ENCODE peak calls at places on chromosomes 11 and 22, in four cellular contexts. B is H1, C is trophoblast cell, H is mesenchymal stem cell. W is an unnamed sample.

GRCh38 chr22:37310075-37310606 is 27.8 kb downstream of the CYTH4 start:
- DNase-seq in C (no peak), H (no peak), B (no peak), W (no peak)

GRCh38 chr11:102012946-102013345 is 34.3 kb upstream of the CFAP300 start:
- DNase-seq in C (peak; percentile 48), B (no peak), H (peak; percentile 47), W (no peak)

GRCh38 chr22:27641049-27641790 is 160.3 kb downstream of the MN1 start:
- DNase-seq in H (peak; percentile 51), C (no peak), B (no peak), W (no peak)

GRCh38 chr22:22384668-22385244 is 123.8 kb downstream of the ZNF280B start:
- DNase-seq in H (no peak), C (no peak), B (no peak), W (no peak)

GRCh38 chr11:70540196-70540595 is 141.9 kb downstream of the CTTN start:
- DNase-seq in H (no peak), C (no peak), B (no peak), W (no peak)

GRCh38 chr11:124829986-124830385 is 29.8 kb upstream of the MSANTD2 start:
- DNase-seq in H (no peak), C (no peak), B (no peak), W (no peak)

GRCh38 chr22:44724416-44724815 is 22.4 kb downstream of the PRR5 start:
- DNase-seq in B (no peak), C (no peak), H (no peak), W (no peak)

GRCh38 chr11:73374130-73374529 is 2.1 kb upstream of the RELT start:
- DNase-seq in H (peak; percentile 50), C (peak; percentile 34), B (no peak), W (no peak)

GRCh38 chr11:2837096-2837601 is 48.4 kb downstream of the CDKN1C start:
- DNase-seq in B (no peak), C (peak; percentile 75), H (peak; percentile 81), W (peak; percentile 50)

GRCh38 chr22:40247976-40248375 is 70.3 kb downstream of the TNRC6B start:
- DNase-seq in C (no peak), H (no peak), B (no peak), W (no peak)

GRCh38 chr11:127451852-127452251 is 451.3 kb upstream of the KIRREL3 start:
- DNase-seq in C (no peak), B (no peak), H (no peak), W (no peak)

GRCh38 chr11:78170413-78170812 is 18.0 kb downstream of the KCTD21 start:
- DNase-seq in H (no peak), B (no peak), C (no peak), W (no peak)

GRCh38 chr22:48405741-48406140 is 1421.9 kb downstream of the BRD1 start:
- DNase-seq in C (no peak), B (no peak), H (no peak), W (no peak)

GRCh38 chr11:122910775-122911174 is 28.2 kb downstream of the JHY start:
- DNase-seq in H (peak; percentile 28), C (no peak), B (no peak), W (no peak)

GRCh38 chr22:20316217-20316843 is 3.5 kb downstream of the DGCR6L start:
- DNase-seq in H (no peak), C (no peak), B (no peak), W (no peak)

GRCh38 chr11:70471254-70471653 is 72.9 kb downstream of the CTTN start:
- DNase-seq in C (no peak), H (peak; percentile 30), B (peak; percentile 41), W (peak; percentile 32)

GRCh38 chr11:130897262-130898182 is 18.8 kb downstream of the SNX19 start:
- DNase-seq in C (no peak), H (no peak), B (no peak), W (no peak)

GRCh38 chr11:28697920-28698827 is 590.0 kb downstream of the METTL15 start:
- DNase-seq in C (peak; percentile 8), H (peak; percentile 46), B (peak; percentile 60), W (peak; percentile 81)

GRCh38 chr11:121716060-121716459 is 263.3 kb upstream of the SORL1-AS1 start:
- DNase-seq in H (no peak), B (no peak), C (no peak), W (no peak)

GRCh38 chr11:17537261-17537660 is 7.0 kb downstream of the USH1C start:
- DNase-seq in H (no peak), B (no peak), C (no peak), W (no peak)

DNA sequence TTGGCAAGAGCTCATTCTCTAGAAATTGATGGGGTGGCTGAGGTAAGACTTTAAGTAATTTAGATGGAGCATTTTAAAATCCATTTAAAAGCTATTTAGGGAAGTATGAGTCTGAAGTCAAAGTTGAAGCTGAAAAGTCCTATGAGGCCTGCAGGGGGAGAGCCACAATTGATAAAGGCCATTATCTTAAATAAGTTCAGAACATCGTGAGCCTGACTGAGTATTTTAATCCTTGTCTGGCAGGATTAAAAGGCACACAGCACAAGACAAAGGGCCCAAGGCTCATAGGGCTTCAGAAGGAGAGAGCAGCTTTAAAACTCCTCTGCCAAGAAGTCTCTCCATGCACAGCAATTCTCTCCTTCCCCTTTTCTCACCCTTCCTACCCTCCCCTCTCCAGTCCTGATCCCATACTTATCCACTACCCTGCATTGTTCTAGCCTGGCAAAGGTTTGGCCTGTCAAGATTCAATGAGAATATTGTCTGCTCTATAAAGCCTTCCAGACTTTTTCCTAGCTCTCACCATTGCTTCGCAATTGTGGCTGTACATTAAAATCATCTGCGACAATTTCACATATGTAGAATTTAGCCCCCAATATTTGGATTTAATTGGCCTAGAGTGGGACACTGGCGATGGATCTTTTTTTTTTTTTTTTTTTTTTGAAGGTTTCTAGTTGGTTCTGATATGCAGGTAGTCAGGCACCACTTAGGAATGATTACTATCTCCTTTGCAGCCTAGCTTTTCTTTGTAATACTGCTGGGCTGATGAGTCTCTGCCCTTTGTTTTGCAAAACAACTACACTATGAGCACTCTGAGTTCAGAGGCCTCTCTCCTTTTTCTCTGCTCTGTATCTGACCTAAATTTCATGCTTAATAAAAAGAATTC is 1312.8 kb downstream of the FAM181B start:
- DNase-seq in H (no peak), C (no peak), B (peak; percentile 17), W (peak; percentile 15)
- H3K4me3 ChIP-seq in H (no peak overlapping the region), C (no peak overlapping the region), B (no peak overlapping the region), W (no peak overlapping the region)

GRCh38 chr11:105022527-105022926 is 441 bp downstream of the CASP5 start:
- DNase-seq in H (no peak), B (no peak), C (no peak), W (no peak)
- H2BK12ac ChIP-seq in H (no peak overlapping the region), B (no peak overlapping the region), C (no peak overlapping the region), W (no peak overlapping the region)

DNA sequence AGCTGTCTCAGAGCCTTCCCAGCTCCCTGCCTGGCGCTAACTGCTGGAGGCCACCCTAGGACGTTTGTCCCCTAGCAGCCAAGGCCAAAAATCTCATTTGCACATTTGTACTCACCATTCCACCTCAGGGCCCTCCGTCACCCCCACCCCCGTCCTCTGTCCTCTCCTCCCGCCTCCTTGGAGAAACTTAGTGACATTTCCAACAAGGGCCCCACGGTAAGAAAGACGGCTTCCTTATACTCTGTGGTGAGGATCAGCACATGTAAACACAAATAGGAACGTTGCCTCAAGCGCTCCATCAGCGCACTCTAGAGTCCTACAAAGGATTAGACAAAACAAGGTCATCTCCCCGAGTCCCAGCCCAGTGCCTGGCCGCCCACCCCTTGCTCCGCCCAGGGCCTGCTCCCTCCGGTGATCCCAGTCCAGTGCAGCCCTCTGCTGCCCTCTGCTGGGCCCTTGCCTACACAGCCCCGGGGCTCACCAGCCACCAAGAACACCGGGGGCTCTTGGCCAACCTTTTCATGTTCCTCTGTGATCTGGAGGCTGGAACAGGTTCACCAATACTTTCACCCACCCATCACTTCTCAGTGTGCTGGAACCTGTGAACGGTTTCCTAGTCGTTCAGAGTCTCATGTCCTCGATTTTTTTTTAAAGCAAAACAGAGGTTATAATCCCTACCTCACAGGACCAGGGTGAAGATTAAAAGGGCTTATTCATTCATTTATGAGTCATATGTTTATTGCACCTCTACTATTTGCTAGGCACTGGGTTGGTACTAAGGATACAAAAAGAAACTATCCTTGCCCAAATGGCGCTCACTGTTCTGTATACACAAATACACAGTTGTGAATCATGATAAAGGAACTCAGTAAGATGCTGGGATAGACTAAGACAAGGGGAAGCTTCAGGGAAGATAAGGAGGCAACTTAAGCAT is 15.2 kb upstream of the CTR9 start:
- DNase-seq in C (peak; percentile 92), H (peak; percentile 97), B (peak; percentile 90), W (peak; percentile 88)
- H3K4me3 ChIP-seq in C (no peak overlapping the region), H (no peak overlapping the region), B (no peak overlapping the region), W (peak overlapping the region; percentile 44)

GRCh38 chr22:49632199-49633009 is 195.3 kb downstream of the BRD1 start:
- DNase-seq in B (peak; percentile 39), H (peak; percentile 38), C (no peak), W (peak; percentile 74)
- H2BK12ac ChIP-seq in B (peak overlapping the region; percentile 81), H (no peak overlapping the region), C (no peak overlapping the region), W (peak overlapping the region; percentile 97)

GRCh38 chr11:68353118-68353517 is 40.7 kb downstream of the LRP5 start:
- DNase-seq in C (peak; percentile 89), B (no peak), H (no peak), W (no peak)

GRCh38 chr11:68352591-68352990 is 40.2 kb downstream of the LRP5 start:
- DNase-seq in C (no peak), B (no peak), H (no peak), W (no peak)

GRCh38 chr11:68355471-68355870 is 43.1 kb downstream of the LRP5 start:
- DNase-seq in H (no peak), C (no peak), B (no peak), W (no peak)

GRCh38 chr11:68353669-68354068 is 41.3 kb downstream of the LRP5 start:
- DNase-seq in H (no peak), B (no peak), C (no peak), W (no peak)

GRCh38 chr11:68354181-68354872 is 41.9 kb downstream of the LRP5 start:
- DNase-seq in H (peak; percentile 82), C (peak; percentile 89), B (no peak), W (no peak)
- H3K4me3 ChIP-seq in H (no peak overlapping the region), C (no peak overlapping the region), B (no peak overlapping the region), W (no peak overlapping the region)

GRCh38 chr11:1510928-1511327 is 24.3 kb upstream of the MOB2 start:
- DNase-seq in B (no peak), C (no peak), H (no peak), W (no peak)

GRCh38 chr11:1514349-1515061 is 27.9 kb upstream of the MOB2 start:
- DNase-seq in C (no peak), H (no peak), B (no peak), W (no peak)

GRCh38 chr11:1511937-1512496 is 25.4 kb upstream of the MOB2 start:
- DNase-seq in C (no peak), H (no peak), B (no peak), W (no peak)

GRCh38 chr11:1515082-1516060 is 28.8 kb upstream of the MOB2 start:
- DNase-seq in C (peak; percentile 40), H (peak; percentile 62), B (peak; percentile 49), W (peak; percentile 72)

GRCh38 chr11:1513326-1514296 is 27.0 kb upstream of the MOB2 start:
- DNase-seq in C (no peak), B (no peak), H (no peak), W (no peak)
- H2BK12ac ChIP-seq in C (no peak overlapping the region), B (peak overlapping the region; percentile 68), H (no peak overlapping the region), W (no peak overlapping the region)

GRCh38 chr11:36688892-36689291 is 90.9 kb upstream of the RAG2 start:
- DNase-seq in B (no peak), H (no peak), C (no peak), W (no peak)
- H3K4me3 ChIP-seq in B (no peak overlapping the region), H (no peak overlapping the region), C (no peak overlapping the region), W (no peak overlapping the region)

GRCh38 chr11:114399903-114400221 is 449 bp downstream of the C11orf71 start:
- DNase-seq in C (no peak), B (no peak), H (no peak), W (no peak)
- H2BK12ac ChIP-seq in C (peak overlapping the region; percentile 28), B (peak overlapping the region; percentile 98), H (no peak overlapping the region), W (peak overlapping the region; percentile 26)